ENCODE peak calls at places on chromosomes 5 and 9, in ten cellular contexts. One of them, this sample, is unnamed. For H3K27me3 and H3K4me1, the result is how much of the 10 kb centered on the place peaks cover.

GRCh38 chr9:36905101-36906066 is 128.7 kb downstream of the PAX5 start:
- DNase-seq in uterus: no peak
- DNase-seq in CD8-positive, alpha-beta T cell: no peak
- DNase-seq in heart right ventricle: no peak
- DNase-seq in Panc1: no peak
- DNase-seq in GM23248: no peak
- DNase-seq in adrenal gland: no peak
- DNase-seq in heart left ventricle: no peak
- DNase-seq in IMR-90: no peak
- DNase-seq in hepatocyte: no peak
- DNase-seq in this sample: peak

GRCh38 chr9:135887021-135887507 is 20.3 kb downstream of the CAMSAP1 start:
- DNase-seq in uterus: no peak
- DNase-seq in CD8-positive, alpha-beta T cell: no peak
- DNase-seq in heart right ventricle: peak
- DNase-seq in Panc1: no peak
- DNase-seq in GM23248: peak
- DNase-seq in adrenal gland: peak
- DNase-seq in heart left ventricle: peak
- DNase-seq in IMR-90: peak
- DNase-seq in hepatocyte: no peak
- DNase-seq in this sample: no peak

GRCh38 chr9:130287736-130288135 is 22.2 kb downstream of the HMCN2 start:
- DNase-seq in uterus: no peak
- DNase-seq in CD8-positive, alpha-beta T cell: no peak
- DNase-seq in heart right ventricle: no peak
- DNase-seq in Panc1: no peak
- DNase-seq in GM23248: no peak
- DNase-seq in adrenal gland: no peak
- DNase-seq in heart left ventricle: peak
- DNase-seq in IMR-90: no peak
- DNase-seq in hepatocyte: no peak
- DNase-seq in this sample: peak

GRCh38 chr9:84136119-84136868 is 155.7 kb downstream of the RMI1 start:
- DNase-seq in uterus: no peak
- DNase-seq in CD8-positive, alpha-beta T cell: no peak
- DNase-seq in heart right ventricle: no peak
- DNase-seq in Panc1: no peak
- DNase-seq in GM23248: peak
- DNase-seq in adrenal gland: no peak
- DNase-seq in heart left ventricle: no peak
- DNase-seq in IMR-90: peak
- DNase-seq in hepatocyte: no peak
- DNase-seq in this sample: no peak

GRCh38 chr9:78297672-78297961 is 692 bp downstream of the PSAT1 start:
- DNase-seq in uterus: no peak
- DNase-seq in CD8-positive, alpha-beta T cell: no peak
- DNase-seq in heart right ventricle: no peak
- DNase-seq in Panc1: no peak
- DNase-seq in GM23248: no peak
- DNase-seq in adrenal gland: no peak
- DNase-seq in heart left ventricle: no peak
- DNase-seq in IMR-90: peak
- DNase-seq in hepatocyte: no peak
- DNase-seq in this sample: no peak

GRCh38 chr9:130243015-130243881 is 22.3 kb upstream of the HMCN2 start:
- DNase-seq in uterus: peak
- DNase-seq in CD8-positive, alpha-beta T cell: peak
- DNase-seq in heart right ventricle: peak
- DNase-seq in Panc1: no peak
- DNase-seq in GM23248: peak
- DNase-seq in adrenal gland: peak
- DNase-seq in heart left ventricle: peak
- DNase-seq in IMR-90: peak
- DNase-seq in hepatocyte: peak
- DNase-seq in this sample: peak

GRCh38 chr5:168193518-168194240 is 97.8 kb upstream of the WWC1 start:
- DNase-seq in uterus: no peak
- DNase-seq in CD8-positive, alpha-beta T cell: no peak
- DNase-seq in heart right ventricle: no peak
- DNase-seq in Panc1: no peak
- DNase-seq in GM23248: no peak
- DNase-seq in adrenal gland: no peak
- DNase-seq in heart left ventricle: no peak
- DNase-seq in IMR-90: no peak
- DNase-seq in hepatocyte: no peak
- DNase-seq in this sample: no peak

GRCh38 chr9:20835364-20836286 is 151.6 kb downstream of the FOCAD start:
- DNase-seq in uterus: no peak
- DNase-seq in CD8-positive, alpha-beta T cell: no peak
- DNase-seq in heart right ventricle: no peak
- DNase-seq in Panc1: no peak
- DNase-seq in GM23248: peak
- DNase-seq in adrenal gland: peak
- DNase-seq in heart left ventricle: no peak
- DNase-seq in IMR-90: peak
- DNase-seq in hepatocyte: no peak
- DNase-seq in this sample: no peak

GRCh38 chr5:68041293-68041692 is 174.3 kb upstream of the PIK3R1 start:
- DNase-seq in uterus: no peak
- DNase-seq in CD8-positive, alpha-beta T cell: no peak
- DNase-seq in heart right ventricle: peak
- DNase-seq in Panc1: no peak
- DNase-seq in GM23248: no peak
- DNase-seq in adrenal gland: no peak
- DNase-seq in heart left ventricle: peak
- DNase-seq in IMR-90: no peak
- DNase-seq in hepatocyte: no peak
- DNase-seq in this sample: peak

GRCh38 chr9:130299785-130300615 is 34.4 kb downstream of the HMCN2 start:
- DNase-seq in uterus: no peak
- DNase-seq in CD8-positive, alpha-beta T cell: no peak
- DNase-seq in heart right ventricle: no peak
- DNase-seq in Panc1: no peak
- DNase-seq in GM23248: no peak
- DNase-seq in adrenal gland: no peak
- DNase-seq in heart left ventricle: no peak
- DNase-seq in IMR-90: no peak
- DNase-seq in hepatocyte: no peak
- DNase-seq in this sample: no peak

GRCh38 chr5:102845041-102845440 is 89.9 kb downstream of the PAM start:
- DNase-seq in uterus: no peak
- DNase-seq in CD8-positive, alpha-beta T cell: no peak
- DNase-seq in heart right ventricle: no peak
- DNase-seq in Panc1: no peak
- DNase-seq in GM23248: no peak
- DNase-seq in adrenal gland: no peak
- DNase-seq in heart left ventricle: no peak
- DNase-seq in IMR-90: no peak
- DNase-seq in hepatocyte: no peak
- DNase-seq in this sample: no peak

GRCh38 chr5:98217138-98217537 is 556.3 kb upstream of the RGMB start:
- DNase-seq in uterus: no peak
- DNase-seq in CD8-positive, alpha-beta T cell: no peak
- DNase-seq in heart right ventricle: no peak
- DNase-seq in Panc1: no peak
- DNase-seq in GM23248: no peak
- DNase-seq in adrenal gland: no peak
- DNase-seq in heart left ventricle: no peak
- DNase-seq in IMR-90: peak
- DNase-seq in hepatocyte: no peak
- DNase-seq in this sample: no peak

GRCh38 chr9:135886147-135886981 is 21.0 kb downstream of the CAMSAP1 start:
- DNase-seq in uterus: no peak
- DNase-seq in CD8-positive, alpha-beta T cell: no peak
- DNase-seq in heart right ventricle: no peak
- DNase-seq in Panc1: no peak
- DNase-seq in GM23248: no peak
- DNase-seq in adrenal gland: no peak
- DNase-seq in heart left ventricle: no peak
- DNase-seq in IMR-90: no peak
- DNase-seq in hepatocyte: no peak
- DNase-seq in this sample: no peak

GRCh38 chr5:99076600-99077253 is 147.9 kb upstream of the CHD1 start:
- DNase-seq in uterus: no peak
- DNase-seq in CD8-positive, alpha-beta T cell: no peak
- DNase-seq in heart right ventricle: no peak
- DNase-seq in Panc1: no peak
- DNase-seq in GM23248: no peak
- DNase-seq in adrenal gland: no peak
- DNase-seq in heart left ventricle: no peak
- DNase-seq in IMR-90: no peak
- DNase-seq in hepatocyte: no peak
- DNase-seq in this sample: no peak

GRCh38 chr5:53022889-53023511 is 33.8 kb downstream of the ITGA2 start:
- DNase-seq in uterus: no peak
- DNase-seq in CD8-positive, alpha-beta T cell: no peak
- DNase-seq in heart right ventricle: no peak
- DNase-seq in Panc1: no peak
- DNase-seq in GM23248: no peak
- DNase-seq in adrenal gland: no peak
- DNase-seq in heart left ventricle: no peak
- DNase-seq in IMR-90: no peak
- DNase-seq in hepatocyte: no peak
- DNase-seq in this sample: no peak

GRCh38 chr5:171162602-171163001 is 146.4 kb upstream of the TLX3 start:
- DNase-seq in uterus: no peak
- DNase-seq in CD8-positive, alpha-beta T cell: no peak
- DNase-seq in heart right ventricle: no peak
- DNase-seq in Panc1: no peak
- DNase-seq in GM23248: peak
- DNase-seq in adrenal gland: no peak
- DNase-seq in heart left ventricle: no peak
- DNase-seq in IMR-90: peak
- DNase-seq in hepatocyte: peak
- DNase-seq in this sample: peak

GRCh38 chr9:89387970-89388867 is 69.9 kb downstream of the SECISBP2 start:
- DNase-seq in uterus: peak
- DNase-seq in CD8-positive, alpha-beta T cell: no peak
- DNase-seq in heart right ventricle: peak
- DNase-seq in Panc1: no peak
- DNase-seq in GM23248: peak
- DNase-seq in adrenal gland: peak
- DNase-seq in heart left ventricle: peak
- DNase-seq in IMR-90: peak
- DNase-seq in hepatocyte: peak
- DNase-seq in this sample: no peak

GRCh38 chr5:93578179-93578812 is 2.7 kb downstream of the NR2F1-AS1 start:
- DNase-seq in uterus: no peak
- DNase-seq in CD8-positive, alpha-beta T cell: no peak
- DNase-seq in heart right ventricle: no peak
- DNase-seq in Panc1: no peak
- DNase-seq in GM23248: no peak
- DNase-seq in adrenal gland: no peak
- DNase-seq in heart left ventricle: no peak
- DNase-seq in IMR-90: peak
- DNase-seq in hepatocyte: no peak
- DNase-seq in this sample: no peak
- H3K27me3 ChIP-seq in uterus: under half
- H3K27me3 ChIP-seq in CD8-positive, alpha-beta T cell: half or more
- H3K27me3 ChIP-seq in heart right ventricle: half or more
- H3K27me3 ChIP-seq in Panc1: under half
- H3K27me3 ChIP-seq in GM23248: under half
- H3K27me3 ChIP-seq in adrenal gland: under half
- H3K27me3 ChIP-seq in heart left ventricle: half or more
- H3K27me3 ChIP-seq in IMR-90: under half
- H3K27me3 ChIP-seq in hepatocyte: half or more
- H3K27me3 ChIP-seq in this sample: half or more

DNA sequence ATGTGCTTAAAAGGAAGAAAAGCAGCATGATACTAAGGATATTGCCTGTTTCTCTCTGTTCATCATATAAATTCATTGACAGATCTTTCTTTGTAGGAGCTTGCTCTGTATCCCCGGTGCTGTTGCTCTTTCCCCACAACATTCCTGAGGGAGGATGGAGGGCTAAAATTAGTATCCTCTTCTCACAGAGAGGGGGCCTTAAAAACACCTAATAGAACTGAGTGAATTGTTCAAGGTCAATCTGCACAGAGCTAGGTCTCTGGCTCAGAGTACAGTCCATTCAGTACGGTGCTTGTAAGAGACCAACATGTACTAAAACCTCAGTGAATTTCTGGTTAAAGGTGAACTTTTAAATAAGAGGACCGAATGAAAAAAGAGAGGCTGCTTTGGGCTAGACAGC is 88.7 kb downstream of the PALM2AKAP2 start:
- DNase-seq in uterus: no peak
- DNase-seq in CD8-positive, alpha-beta T cell: no peak
- DNase-seq in heart right ventricle: no peak
- DNase-seq in Panc1: no peak
- DNase-seq in GM23248: no peak
- DNase-seq in adrenal gland: no peak
- DNase-seq in heart left ventricle: no peak
- DNase-seq in IMR-90: no peak
- DNase-seq in hepatocyte: no peak
- DNase-seq in this sample: no peak
- H3K27ac ChIP-seq in uterus: no peak
- H3K27ac ChIP-seq in CD8-positive, alpha-beta T cell: no peak
- H3K27ac ChIP-seq in heart right ventricle: peak
- H3K27ac ChIP-seq in Panc1: no peak
- H3K27ac ChIP-seq in GM23248: no peak
- H3K27ac ChIP-seq in adrenal gland: no peak
- H3K27ac ChIP-seq in heart left ventricle: peak
- H3K27ac ChIP-seq in IMR-90: no peak
- H3K27ac ChIP-seq in hepatocyte: no peak
- H3K27ac ChIP-seq in this sample: no peak

DNA sequence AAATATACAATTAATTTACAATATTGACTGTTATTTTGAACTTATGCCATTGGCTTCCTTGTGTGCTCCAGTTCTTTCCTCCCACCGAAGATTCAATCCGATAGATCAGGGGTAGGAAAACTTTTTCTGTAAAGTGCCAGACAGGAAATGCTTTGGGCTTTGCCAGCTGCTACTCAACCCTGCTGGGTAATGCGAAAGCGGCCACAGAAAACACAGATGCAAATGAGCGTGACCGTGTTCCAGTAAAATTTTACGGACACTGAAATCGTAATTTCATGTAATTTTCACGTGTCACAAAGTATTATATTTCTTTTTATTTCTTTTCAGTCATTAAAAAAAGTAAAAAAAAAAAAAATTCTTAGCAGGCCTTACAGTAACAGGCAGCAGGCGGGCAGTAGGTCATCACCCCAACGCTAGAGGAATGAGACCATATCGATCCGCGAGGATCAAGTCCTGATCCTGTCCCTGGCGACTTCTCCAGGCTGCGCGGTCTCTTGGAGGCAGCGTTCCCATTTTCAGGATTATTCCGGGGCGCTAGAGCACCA is 604 bp downstream of the NMRK1 start:
- DNase-seq in uterus: peak
- DNase-seq in CD8-positive, alpha-beta T cell: peak
- DNase-seq in heart right ventricle: no peak
- DNase-seq in Panc1: no peak
- DNase-seq in GM23248: peak
- DNase-seq in adrenal gland: no peak
- DNase-seq in heart left ventricle: peak
- DNase-seq in IMR-90: peak
- DNase-seq in hepatocyte: peak
- DNase-seq in this sample: peak
- H3K4me1 ChIP-seq in uterus: under half
- H3K4me1 ChIP-seq in CD8-positive, alpha-beta T cell: under half
- H3K4me1 ChIP-seq in heart right ventricle: under half
- H3K4me1 ChIP-seq in Panc1: under half
- H3K4me1 ChIP-seq in GM23248: under half
- H3K4me1 ChIP-seq in adrenal gland: under half
- H3K4me1 ChIP-seq in heart left ventricle: under half
- H3K4me1 ChIP-seq in IMR-90: under half
- H3K4me1 ChIP-seq in hepatocyte: under half
- H3K4me1 ChIP-seq in this sample: under half

GRCh38 chr5:1006656-1007071 is 1.9 kb upstream of the NKD2 start:
- DNase-seq in uterus: peak
- DNase-seq in CD8-positive, alpha-beta T cell: no peak
- DNase-seq in heart right ventricle: peak
- DNase-seq in Panc1: no peak
- DNase-seq in GM23248: no peak
- DNase-seq in adrenal gland: peak
- DNase-seq in heart left ventricle: peak
- DNase-seq in IMR-90: no peak
- DNase-seq in hepatocyte: no peak
- DNase-seq in this sample: peak
- H3K27me3 ChIP-seq in uterus: under half
- H3K27me3 ChIP-seq in CD8-positive, alpha-beta T cell: under half
- H3K27me3 ChIP-seq in heart right ventricle: under half
- H3K27me3 ChIP-seq in Panc1: under half
- H3K27me3 ChIP-seq in GM23248: under half
- H3K27me3 ChIP-seq in adrenal gland: under half
- H3K27me3 ChIP-seq in heart left ventricle: under half
- H3K27me3 ChIP-seq in IMR-90: half or more
- H3K27me3 ChIP-seq in hepatocyte: under half
- H3K27me3 ChIP-seq in this sample: half or more

This sample was measured in endodermal cell.